ENCODE peak calls at places on chromosomes 1 and 21, in nine cellular contexts. W is heart left ventricle, S is cardiac muscle cell, P is astrocyte, J is suprapubic skin, V is colonic mucosa, H is BE2C, B is SK-N-SH, A is HCT116. L is an unnamed sample. For H3K9me3, the result is how much of the 10 kb centered on the place peaks cover.

GRCh38 chr1:156689960-156690672 is 12.9 kb upstream of the NES start:
- DNase-seq in W (no peak), S (peak), P (no peak), J (no peak), V (no peak), H (peak), B (no peak), A (no peak), L (no peak)

GRCh38 chr1:20439282-20439681 is 46.7 kb downstream of the CAMK2N1 start:
- DNase-seq in W (no peak), S (peak), P (peak), J (no peak), V (no peak), H (no peak), B (no peak), A (no peak), L (no peak)

GRCh38 chr1:223641523-223642039 is 23.9 kb downstream of the CAPN8 start:
- DNase-seq in W (no peak), S (no peak), P (no peak), J (no peak), V (peak), H (no peak), B (no peak), A (no peak), L (no peak)

GRCh38 chr1:97144527-97144926 is 422.9 kb downstream of the PTBP2 start:
- DNase-seq in W (no peak), S (peak), P (peak), J (no peak), V (no peak), H (no peak), B (no peak), A (no peak), L (no peak)

GRCh38 chr1:230427981-230428380 is 1.8 kb upstream of the PGBD5 start:
- DNase-seq in W (no peak), S (no peak), P (no peak), J (no peak), V (no peak), H (no peak), B (no peak), A (no peak), L (no peak)

GRCh38 chr21:36615274-36615964 is 83.5 kb upstream of the SIM2 start:
- DNase-seq in W (no peak), S (no peak), P (no peak), J (no peak), V (no peak), H (no peak), B (no peak), A (peak), L (no peak)

GRCh38 chr1:94530373-94530878 is 11.1 kb downstream of the F3 start:
- DNase-seq in W (no peak), S (no peak), P (no peak), J (no peak), V (no peak), H (no peak), B (no peak), A (no peak), L (no peak)

GRCh38 chr1:227948493-227949260 is 945 bp upstream of the WNT9A start:
- DNase-seq in W (no peak), S (no peak), P (no peak), J (peak), V (peak), H (no peak), B (peak), A (no peak), L (no peak)

GRCh38 chr1:167934407-167935251 is 1.9 kb upstream of the DCAF6 start:
- DNase-seq in W (no peak), S (peak), P (peak), J (no peak), V (no peak), H (no peak), B (no peak), A (no peak), L (no peak)

GRCh38 chr1:68103006-68103545 is 52.6 kb upstream of the DIRAS3 start:
- DNase-seq in W (no peak), S (peak), P (no peak), J (no peak), V (no peak), H (no peak), B (no peak), A (no peak), L (no peak)

GRCh38 chr1:235327559-235328270 is at the start of gene ARID4B:
- DNase-seq in W (no peak), S (no peak), P (no peak), J (peak), V (no peak), H (no peak), B (peak), A (no peak), L (no peak)

GRCh38 chr1:35062518-35063196 is 16.5 kb upstream of the ZMYM1 start:
- DNase-seq in W (no peak), S (peak), P (peak), J (no peak), V (no peak), H (peak), B (peak), A (no peak), L (no peak)

GRCh38 chr1:240792915-240793525 is 181.1 kb upstream of the GREM2 start:
- DNase-seq in W (no peak), S (no peak), P (no peak), J (no peak), V (no peak), H (no peak), B (no peak), A (no peak), L (no peak)

GRCh38 chr1:218882454-218882853 is 291.2 kb upstream of the LYPLAL1 start:
- DNase-seq in W (no peak), S (no peak), P (no peak), J (no peak), V (no peak), H (no peak), B (no peak), A (no peak), L (no peak)

GRCh38 chr1:40899230-40899870 is 37.2 kb upstream of the CITED4 start:
- DNase-seq in W (no peak), S (no peak), P (no peak), J (no peak), V (no peak), H (no peak), B (no peak), A (peak), L (no peak)

GRCh38 chr1:209805875-209806760 is at the start of gene IRF6:
- DNase-seq in W (peak), S (peak), P (peak), J (peak), V (peak), H (no peak), B (no peak), A (peak), L (peak)

GRCh38 chr1:61851849-61852692 is 109.8 kb downstream of the PATJ start:
- DNase-seq in W (no peak), S (peak), P (peak), J (no peak), V (no peak), H (no peak), B (peak), A (peak), L (no peak)

GRCh38 chr1:205936846-205937707 is 6.2 kb downstream of the SLC26A9 start:
- DNase-seq in W (no peak), S (peak), P (peak), J (no peak), V (no peak), H (no peak), B (no peak), A (no peak), L (no peak)

GRCh38 chr1:78073441-78073840 is 27.7 kb downstream of the GIPC2 start:
- DNase-seq in W (no peak), S (no peak), P (no peak), J (no peak), V (no peak), H (no peak), B (no peak), A (no peak), L (no peak)

GRCh38 chr21:38790961-38791360 is 14.8 kb upstream of the ETS2 start:
- DNase-seq in W (no peak), S (no peak), P (no peak), J (no peak), V (no peak), H (no peak), B (no peak), A (no peak), L (no peak)

GRCh38 chr1:17308593-17308992 is 596 bp downstream of the PADI4 start:
- DNase-seq in W (no peak), S (no peak), P (no peak), J (no peak), V (no peak), H (no peak), B (no peak), A (no peak), L (no peak)

GRCh38 chr1:1535989-1536937 is 4.2 kb downstream of the TMEM240 start:
- DNase-seq in W (no peak), S (no peak), P (no peak), J (no peak), V (no peak), H (no peak), B (no peak), A (no peak), L (no peak)

GRCh38 chr21:35840197-35840799 is 220.0 kb downstream of the SETD4 start:
- DNase-seq in W (peak), S (peak), P (peak), J (no peak), V (peak), H (peak), B (peak), A (peak), L (peak)

GRCh38 chr21:15820857-15821256 is 91.1 kb downstream of the USP25 start:
- DNase-seq in W (no peak), S (no peak), P (peak), J (no peak), V (no peak), H (no peak), B (no peak), A (no peak), L (no peak)

GRCh38 chr21:15809818-15810217 is 80.0 kb downstream of the USP25 start:
- DNase-seq in W (no peak), S (peak), P (peak), J (no peak), V (no peak), H (no peak), B (no peak), A (no peak), L (no peak)

GRCh38 chr21:15820327-15820726 is 90.5 kb downstream of the USP25 start:
- DNase-seq in W (no peak), S (no peak), P (no peak), J (no peak), V (no peak), H (no peak), B (peak), A (no peak), L (no peak)

DNA sequence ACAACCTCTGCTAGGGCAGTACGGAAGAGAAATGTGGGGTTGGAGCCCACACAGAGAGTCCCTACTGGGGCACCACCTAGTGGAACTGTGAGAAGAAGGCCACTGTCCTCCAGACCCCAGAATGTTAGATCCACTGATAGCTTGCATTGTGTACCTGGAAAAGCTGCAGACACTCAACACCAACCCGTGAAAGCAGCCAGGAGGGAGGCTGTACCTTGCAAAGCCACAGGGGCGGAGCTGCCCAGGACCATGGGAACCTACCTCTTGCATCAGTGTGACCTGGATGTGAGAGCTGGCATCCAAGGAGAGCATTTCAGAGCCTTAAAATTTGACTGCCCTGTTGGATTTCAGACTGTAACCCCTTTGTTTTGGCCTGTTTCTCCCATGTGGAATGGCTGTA is 85.5 kb downstream of the USP25 start:
- DNase-seq in W (no peak), S (no peak), P (no peak), J (no peak), V (no peak), H (no peak), B (no peak), A (no peak), L (no peak)
- H3K9me3 ChIP-seq in W (under half), S (under half), P (under half), J (under half), V (under half), H (under half), B (under half), A (under half), L (under half)

DNA sequence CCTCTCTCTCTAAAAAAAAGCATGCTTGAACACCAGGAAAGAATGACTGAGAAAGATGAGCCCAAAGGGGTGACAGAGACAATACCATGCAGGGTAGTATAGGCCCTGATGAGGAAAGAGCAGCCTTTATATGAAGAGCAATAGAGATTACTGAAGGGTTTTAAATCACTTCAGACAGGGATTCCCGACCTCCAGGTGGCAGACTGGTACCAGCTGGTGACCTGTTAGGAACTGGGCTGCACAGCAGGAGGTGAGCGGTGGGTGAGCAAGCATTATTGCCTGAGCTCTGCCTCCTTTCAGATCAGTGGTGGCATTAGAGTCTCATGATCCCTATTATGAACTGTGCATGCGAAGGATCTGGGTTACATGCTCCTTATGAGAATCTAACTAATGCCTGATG is 30.8 kb upstream of the GTF2B start:
- DNase-seq in W (no peak), S (no peak), P (no peak), J (no peak), V (no peak), H (no peak), B (no peak), A (no peak), L (no peak)
- H3K9me3 ChIP-seq in W (under half), S (under half), P (under half), J (under half), V (under half), H (under half), B (under half), A (under half), L (under half)

GRCh38 chr21:45269861-45270260 is 17.8 kb downstream of the POFUT2 start:
- DNase-seq in W (no peak), S (no peak), P (no peak), J (peak), V (no peak), H (no peak), B (no peak), A (no peak), L (no peak)
- H3K9me3 ChIP-seq in W (under half), S (under half), P (under half), J (under half), V (under half), H (under half), B (under half), A (under half), L (under half)

GRCh38 chr1:174326278-174326677 is 121.5 kb upstream of the GPR52 start:
- DNase-seq in W (no peak), S (no peak), P (no peak), J (no peak), V (no peak), H (no peak), B (no peak), A (no peak), L (no peak)

GRCh38 chr1:174324493-174324892 is 123.3 kb upstream of the GPR52 start:
- DNase-seq in W (no peak), S (no peak), P (no peak), J (no peak), V (no peak), H (no peak), B (no peak), A (no peak), L (no peak)

GRCh38 chr1:174324939-174325338 is 122.8 kb upstream of the GPR52 start:
- DNase-seq in W (no peak), S (no peak), P (no peak), J (no peak), V (no peak), H (no peak), B (no peak), A (no peak), L (no peak)

GRCh38 chr1:174322202-174322862 is 125.4 kb upstream of the GPR52 start:
- DNase-seq in W (no peak), S (no peak), P (no peak), J (no peak), V (no peak), H (no peak), B (no peak), A (no peak), L (no peak)
- H3K9me3 ChIP-seq in W (under half), S (under half), P (under half), J (under half), V (under half), H (under half), B (under half), A (under half), L (under half)

DNA sequence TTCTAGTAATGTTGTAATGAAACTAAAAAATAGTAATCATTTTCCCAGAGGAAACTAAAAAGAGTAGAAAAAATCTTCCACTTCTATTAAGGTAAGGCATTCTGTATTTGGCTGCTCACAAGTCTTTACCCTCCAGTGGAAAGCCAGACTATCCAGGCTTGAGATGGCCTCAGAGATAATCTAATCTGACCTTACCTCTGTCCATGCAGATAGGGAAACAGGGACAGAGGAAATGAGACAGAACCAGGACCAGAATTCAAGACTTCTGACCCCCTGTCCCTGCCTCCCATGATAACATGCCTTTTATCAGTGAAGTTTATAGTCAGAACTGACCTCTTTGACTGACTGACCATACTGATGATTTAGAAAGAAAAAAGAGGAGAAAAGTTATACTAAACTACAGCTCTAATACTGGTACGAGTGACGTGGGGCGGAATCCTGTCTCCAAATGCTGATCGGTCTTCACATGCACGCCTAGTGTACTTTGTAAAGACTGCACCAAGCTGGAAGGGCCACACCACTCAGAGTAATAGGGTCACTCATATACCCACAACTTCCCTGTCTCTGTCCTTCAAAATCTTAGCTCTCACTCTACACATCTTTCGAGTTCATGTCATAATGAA is 19.2 kb upstream of the GUCA2A start:
- DNase-seq in W (no peak), S (no peak), P (no peak), J (no peak), V (no peak), H (no peak), B (peak), A (no peak), L (no peak)
- H3K9me3 ChIP-seq in W (under half), S (under half), P (under half), J (under half), V (under half), H (under half), B (under half), A (under half), L (under half)

DNA sequence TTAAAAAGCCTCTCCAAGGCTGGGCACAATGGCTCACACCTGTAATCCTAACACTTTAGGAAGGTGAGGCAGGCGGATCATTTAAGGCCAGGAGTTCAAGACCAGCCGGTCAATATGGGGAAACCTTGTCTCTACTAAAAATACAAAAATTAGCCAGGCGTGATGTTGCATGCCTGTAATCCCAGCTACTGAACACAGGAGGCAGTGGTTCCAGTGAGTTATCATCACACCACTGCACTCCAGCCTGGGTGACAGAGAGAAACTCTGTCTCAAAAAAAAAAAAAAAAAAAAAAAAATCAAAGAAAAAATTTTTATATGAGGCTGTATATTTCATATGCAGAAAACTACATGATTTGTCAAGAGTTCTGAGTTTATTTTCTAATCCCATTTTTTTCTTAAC is 1107.1 kb upstream of the TMPRSS15 start:
- DNase-seq in W (no peak), S (no peak), P (no peak), J (no peak), V (no peak), H (no peak), B (no peak), A (no peak), L (no peak)
- H3K9me3 ChIP-seq in W (under half), S (under half), P (under half), J (under half), V (under half), H (under half), B (under half), A (under half), L (under half)

GRCh38 chr1:49306507-49307070 is 529.9 kb upstream of the BEND5 start:
- DNase-seq in W (no peak), S (no peak), P (no peak), J (no peak), V (no peak), H (no peak), B (no peak), A (no peak), L (no peak)

DNA sequence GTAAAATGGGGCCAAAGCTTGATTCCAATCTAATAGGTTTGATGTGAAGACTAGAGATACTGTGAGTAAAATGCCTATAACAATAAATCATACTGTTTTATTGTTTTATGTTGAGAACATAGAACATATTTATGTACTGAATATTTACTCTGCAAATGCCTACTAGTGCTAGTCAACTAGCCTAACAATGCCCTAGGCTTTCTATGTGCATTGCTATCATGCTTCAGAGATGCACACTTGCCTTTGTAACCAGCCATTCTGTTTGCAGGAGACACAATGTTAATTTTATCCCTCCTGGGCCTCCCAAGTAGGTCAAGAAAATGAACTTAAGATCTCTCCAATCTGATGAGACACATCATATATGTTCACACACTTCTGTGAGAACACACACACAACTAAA is 530.8 kb upstream of the BEND5 start:
- DNase-seq in W (no peak), S (no peak), P (no peak), J (no peak), V (no peak), H (no peak), B (no peak), A (no peak), L (no peak)
- H3K9me3 ChIP-seq in W (under half), S (under half), P (under half), J (under half), V (under half), H (under half), B (under half), A (under half), L (under half)

GRCh38 chr1:80158266-80158665 is 1151.7 kb upstream of the ADGRL4 start:
- DNase-seq in W (no peak), S (no peak), P (no peak), J (no peak), V (no peak), H (no peak), B (no peak), A (no peak), L (no peak)
- H3K9me3 ChIP-seq in W (under half), S (under half), P (under half), J (under half), V (under half), H (under half), B (under half), A (under half), L (under half)

DNA sequence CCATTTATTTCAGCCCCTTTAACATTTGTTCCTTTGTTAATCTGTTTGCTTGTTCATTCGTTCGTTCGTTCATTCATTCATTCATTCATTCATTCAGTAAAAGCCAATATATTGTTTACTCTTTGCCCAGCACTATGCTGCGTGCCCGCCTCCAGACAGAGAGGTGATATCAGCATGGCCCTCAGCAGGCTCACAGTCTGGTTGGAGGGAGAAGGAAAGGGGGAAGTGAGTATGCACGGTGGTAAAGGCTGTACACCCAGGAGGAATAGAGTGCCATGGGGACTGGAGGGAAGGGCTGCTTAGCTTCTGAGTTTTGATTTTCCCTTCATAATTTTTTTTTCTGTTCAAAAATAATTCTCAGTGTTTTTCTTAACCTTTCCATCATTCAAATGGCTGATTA is 144.7 kb downstream of the NOS1AP start:
- DNase-seq in W (no peak), S (no peak), P (no peak), J (no peak), V (no peak), H (no peak), B (no peak), A (no peak), L (no peak)
- H3K9me3 ChIP-seq in W (under half), S (under half), P (under half), J (under half), V (under half), H (under half), B (under half), A (under half), L (under half)

L was measured in iPS DF 6.9.